ENCODE peak calls at places on chromosomes 13 and 19, in ten cellular contexts. S is ascending aorta, V is foreskin fibroblast, G is WTC11, A is dorsolateral prefrontal cortex, T is AG04450, E is adrenal gland, U is GM13976, Q is HFFc6, O is fibroblast of lung. B is an unnamed sample.

GRCh38 chr19:41616785-41617621 is 9.9 kb downstream of the CEACAM4 start:
- DNase-seq in E (no peak), U (no peak), T (no peak), Q (no peak), A (no peak), V (peak; percentile 43), G (peak; percentile 57), S (no peak), O (no peak), B (peak; percentile 47)

GRCh38 chr19:49324801-49325491 is at the start of gene SLC6A16:
- DNase-seq in E (no peak), G (no peak), U (no peak), T (no peak), S (no peak), O (no peak), Q (no peak), A (no peak), V (no peak), B (no peak)

GRCh38 chr13:51925865-51926527 is 64.2 kb downstream of the CCDC70 start:
- DNase-seq in U (no peak), G (no peak), T (no peak), O (no peak), E (no peak), S (no peak), Q (no peak), V (no peak), A (no peak), B (no peak)

GRCh38 chr13:27079421-27079958 is 92.1 kb downstream of the USP12 start:
- DNase-seq in Q (peak; percentile 85), V (peak; percentile 61), A (no peak), T (peak; percentile 7), S (no peak), O (peak; percentile 39), G (peak; percentile 52), U (no peak), E (no peak), B (no peak)

GRCh38 chr13:47397739-47398138 is 500.9 kb upstream of the HTR2A start:
- DNase-seq in S (no peak), U (no peak), E (no peak), G (no peak), T (peak; percentile 23), A (no peak), O (peak; percentile 39), V (peak; percentile 61), Q (peak; percentile 65), B (peak; percentile 1)

GRCh38 chr13:64749301-64749700 is 2480.8 kb downstream of the PCDH9 start:
- DNase-seq in Q (no peak), U (no peak), A (no peak), E (no peak), T (no peak), S (no peak), G (no peak), O (no peak), V (no peak), B (no peak)

GRCh38 chr19:42284641-42285341 is 15.7 kb downstream of the CIC start:
- DNase-seq in U (no peak), Q (no peak), S (peak; percentile 68), T (no peak), V (no peak), G (no peak), E (peak; percentile 45), A (no peak), O (no peak), B (no peak)

GRCh38 chr19:31444931-31445330 is 95.7 kb upstream of the TSHZ3 start:
- DNase-seq in U (no peak), G (no peak), O (peak; percentile 39), T (no peak), E (no peak), Q (no peak), A (no peak), S (no peak), V (no peak), B (no peak)

GRCh38 chr19:57867868-57868492 is 18.3 kb downstream of the ZNF587 start:
- DNase-seq in T (no peak), G (no peak), A (no peak), O (no peak), U (no peak), V (no peak), Q (no peak), S (no peak), E (no peak), B (no peak)

GRCh38 chr19:56253737-56254136 is 18.8 kb upstream of the EDDM13 start:
- DNase-seq in A (no peak), O (peak; percentile 74), T (peak; percentile 20), G (no peak), S (no peak), Q (peak; percentile 70), U (peak; percentile 63), V (peak; percentile 66), E (no peak), B (peak; percentile 9)

GRCh38 chr13:40116008-40116407 is 460.5 kb downstream of the COG6 start:
- DNase-seq in E (peak; percentile 57), T (no peak), V (peak; percentile 60), O (peak; percentile 87), A (no peak), U (no peak), Q (no peak), S (peak; percentile 79), G (no peak), B (peak; percentile 67)

GRCh38 chr19:35223856-35224505 is 4.6 kb downstream of the FAM187B start:
- DNase-seq in Q (peak; percentile 53), V (peak; percentile 84), O (no peak), E (no peak), A (no peak), S (no peak), U (no peak), G (no peak), T (no peak), B (no peak)

GRCh38 chr13:35283856-35284255 is 192.6 kb downstream of the MAB21L1 start:
- DNase-seq in G (no peak), Q (peak; percentile 19), E (no peak), T (no peak), S (no peak), U (no peak), V (peak; percentile 6), A (no peak), O (peak; percentile 5), B (peak; percentile 1)

GRCh38 chr13:102721800-102722231 is 27.0 kb upstream of the METTL21C start:
- DNase-seq in Q (peak; percentile 18), T (no peak), S (no peak), U (no peak), G (no peak), V (peak; percentile 91), O (peak; percentile 34), A (peak; percentile 87), E (peak; percentile 13), B (no peak)

GRCh38 chr13:102726430-102726829 is 31.6 kb upstream of the METTL21C start:
- DNase-seq in G (no peak), Q (no peak), T (no peak), U (no peak), V (no peak), E (no peak), O (no peak), S (no peak), A (no peak), B (no peak)

GRCh38 chr13:102729560-102730275 is 34.9 kb upstream of the METTL21C start:
- DNase-seq in G (no peak), S (no peak), T (no peak), E (no peak), V (peak; percentile 76), Q (peak; percentile 18), A (no peak), U (no peak), O (peak; percentile 92), B (no peak)

GRCh38 chr13:102724923-102725322 is 30.1 kb upstream of the METTL21C start:
- DNase-seq in V (peak; percentile 72), E (no peak), U (no peak), G (no peak), O (peak; percentile 65), S (no peak), Q (peak; percentile 38), A (no peak), T (no peak), B (peak; percentile 2)
- TF ChIP-seq CTCF in V (peak; percentile 37), E (peak; percentile 28), U (no peak), G (no peak), O (peak; percentile 40), S (peak; percentile 4), Q (peak; percentile 73), A (peak; percentile 64), T (peak; percentile 36), B (no peak)

GRCh38 chr13:97849305-97849704 is 104.2 kb upstream of the IPO5 start:
- DNase-seq in A (no peak), U (peak; percentile 38), O (peak; percentile 37), S (no peak), E (no peak), Q (peak; percentile 10), T (peak; percentile 3), G (no peak), V (peak; percentile 49), B (no peak)
- TF ChIP-seq CTCF in A (no peak), U (no peak), O (peak; percentile 35), S (no peak), E (no peak), Q (peak; percentile 73), T (peak; percentile 53), G (no peak), V (peak; percentile 23), B (no peak)

DNA sequence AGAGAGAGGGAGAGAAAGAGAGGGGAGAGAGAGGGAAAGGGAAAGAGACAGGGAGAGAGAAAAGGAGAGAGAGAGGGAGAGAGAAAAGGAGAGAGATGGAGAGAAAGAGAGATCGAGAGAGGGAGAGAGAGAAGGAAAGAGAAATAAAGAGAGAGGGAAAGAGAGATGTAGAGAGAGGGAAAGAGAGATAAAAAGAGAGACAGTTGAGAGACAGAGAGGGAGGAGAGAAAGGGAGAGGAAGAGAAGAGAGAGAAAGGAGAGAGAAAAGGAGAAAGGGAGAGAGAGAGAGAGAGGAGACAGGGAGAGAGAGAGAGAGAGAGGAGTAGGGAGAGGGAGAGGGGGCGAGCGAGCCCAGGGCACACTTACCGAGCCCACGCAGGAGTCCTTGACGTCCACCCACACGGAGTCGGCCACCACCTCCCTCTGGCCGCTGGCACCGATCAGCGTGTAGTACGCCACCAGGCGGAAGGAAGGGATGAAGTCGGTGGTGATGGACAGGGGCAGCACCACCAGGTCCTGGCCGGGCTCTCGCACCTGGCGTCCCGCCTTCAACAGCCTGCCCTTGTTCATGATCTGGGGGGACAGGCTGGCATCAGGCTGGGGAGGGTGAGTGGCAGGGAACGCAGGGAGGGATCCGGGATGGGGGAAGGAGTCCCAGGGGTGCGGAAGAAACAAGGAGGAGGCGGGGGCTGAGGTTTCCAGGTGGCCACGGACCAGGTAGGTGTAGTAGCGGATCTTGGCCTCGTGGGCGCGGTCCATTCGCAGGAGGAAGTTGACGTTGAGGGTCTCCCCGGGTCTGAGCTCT is 10.0 kb downstream of the C3 start:
- DNase-seq in Q (no peak), E (no peak), G (peak; percentile 49), T (no peak), V (no peak), U (peak; percentile 58), A (no peak), O (no peak), S (no peak), B (no peak)
- TF ChIP-seq CTCF in Q (peak; percentile 30), E (no peak), G (no peak), T (no peak), V (no peak), U (no peak), A (no peak), O (no peak), S (no peak), B (no peak)

DNA sequence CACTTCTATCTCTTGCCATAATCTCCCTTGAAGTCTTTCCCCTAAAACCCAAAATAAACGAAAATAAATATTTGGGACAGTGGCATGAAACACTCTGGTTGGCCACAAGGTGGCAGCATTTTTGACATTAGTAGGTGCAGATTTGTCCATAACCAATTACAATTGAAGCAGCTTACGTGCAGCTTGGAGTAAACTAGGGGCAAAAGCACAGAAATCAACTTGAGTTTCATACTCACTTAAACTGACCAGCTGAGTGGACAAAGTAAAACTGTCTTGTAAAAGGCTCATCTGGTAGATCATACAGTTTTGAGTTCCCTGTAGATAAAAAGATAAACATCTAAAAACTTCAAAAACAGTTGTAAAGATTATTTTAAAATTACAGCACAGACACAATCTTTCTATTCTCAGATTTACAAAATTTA is 18.8 kb downstream of the PDCD5 start:
- DNase-seq in A (no peak), T (peak; percentile 36), U (peak; percentile 70), G (no peak), S (no peak), O (peak; percentile 74), V (peak; percentile 79), E (peak; percentile 21), Q (peak; percentile 59), B (peak; percentile 57)
- TF ChIP-seq CTCF in A (peak; percentile 84), T (peak; percentile 75), U (peak; percentile 69), G (peak; percentile 69), S (peak; percentile 66), O (peak; percentile 67), V (peak; percentile 69), E (peak; percentile 72), Q (peak; percentile 97), B (peak; percentile 61)

B was measured in Calu3.